ENCODE peak calls at places on chromosomes 6 and 20, in four cellular contexts. B is A549, W is psoas muscle, Q is sigmoid colon. Z is an unnamed sample.

GRCh38 chr6:107636486-107636885 is 146.6 kb downstream of the SOBP start:
- DNase-seq in B (no peak), W (no peak), Q (no peak), Z (no peak)

GRCh38 chr6:25173951-25174474 is 105.2 kb upstream of the CARMIL1 start:
- DNase-seq in B (peak; percentile 62), W (no peak), Q (no peak), Z (no peak)

GRCh38 chr6:168440520-168441433 is at the start of gene SMOC2:
- DNase-seq in B (no peak), W (peak; percentile 46), Q (no peak), Z (no peak)

GRCh38 chr6:157054531-157054979 is 268.8 kb downstream of the TMEM242 start:
- DNase-seq in B (no peak), W (no peak), Q (no peak), Z (no peak)

GRCh38 chr6:45728674-45729073 is 287.0 kb downstream of the CLIC5 start:
- DNase-seq in B (no peak), W (no peak), Q (no peak), Z (no peak)

GRCh38 chr6:151288711-151289398 is 49.1 kb downstream of the AKAP12 start:
- DNase-seq in B (no peak), W (no peak), Q (no peak), Z (no peak)

GRCh38 chr6:77620290-77620882 is 32.5 kb upstream of the MEI4 start:
- DNase-seq in B (peak; percentile 0), W (no peak), Q (no peak), Z (no peak)

GRCh38 chr20:31835977-31836852 is 9.2 kb downstream of the FOXS1 start:
- DNase-seq in B (peak; percentile 72), W (peak; percentile 90), Q (peak; percentile 83), Z (peak; percentile 93)

GRCh38 chr6:151141685-151142084 is 98.1 kb upstream of the AKAP12 start:
- DNase-seq in B (peak; percentile 5), W (no peak), Q (no peak), Z (no peak)

GRCh38 chr6:163872335-163872734 is 457.8 kb downstream of the QKI start:
- DNase-seq in B (no peak), W (no peak), Q (no peak), Z (no peak)

GRCh38 chr20:49982346-49983122 is at the start of gene SNAI1:
- DNase-seq in B (peak; percentile 88), W (peak; percentile 79), Q (peak; percentile 92), Z (peak; percentile 83)

GRCh38 chr6:72371473-72371872 is 250.4 kb upstream of the KCNQ5 start:
- DNase-seq in B (no peak), W (no peak), Q (no peak), Z (no peak)

GRCh38 chr20:56827763-56828162 is 198.7 kb downstream of the TFAP2C start:
- DNase-seq in B (no peak), W (no peak), Q (peak; percentile 70), Z (no peak)

GRCh38 chr20:25072226-25072811 is 9.6 kb downstream of the VSX1 start:
- DNase-seq in B (no peak), W (no peak), Q (no peak), Z (peak; percentile 17)

GRCh38 chr20:4924032-4924431 is 77.3 kb downstream of the SLC23A2 start:
- DNase-seq in B (no peak), W (no peak), Q (no peak), Z (no peak)

GRCh38 chr6:161486903-161487531 is 213.2 kb upstream of the AGPAT4 start:
- DNase-seq in B (peak; percentile 11), W (no peak), Q (no peak), Z (no peak)

GRCh38 chr20:62944184-62944583 is 6.2 kb downstream of the GID8 start:
- DNase-seq in B (no peak), W (no peak), Q (no peak), Z (no peak)

GRCh38 chr6:139594333-139594965 is 220.0 kb upstream of the CITED2 start:
- DNase-seq in B (no peak), W (no peak), Q (no peak), Z (no peak)

GRCh38 chr6:105882833-105883232 is 203.3 kb upstream of the PRDM1 start:
- DNase-seq in B (no peak), W (no peak), Q (no peak), Z (no peak)

GRCh38 chr20:11064946-11065345 is 391.1 kb upstream of the JAG1 start:
- DNase-seq in B (no peak), W (no peak), Q (no peak), Z (no peak)

GRCh38 chr20:17875981-17876385 is 92.6 kb downstream of the SNX5 start:
- DNase-seq in B (no peak), W (no peak), Q (peak; percentile 67), Z (no peak)

GRCh38 chr6:75077694-75078093 is 128.2 kb downstream of the COL12A1 start:
- DNase-seq in B (no peak), W (no peak), Q (no peak), Z (no peak)

GRCh38 chr20:37225146-37225545 is 36.5 kb downstream of the GHRH start:
- DNase-seq in B (no peak), W (no peak), Q (no peak), Z (no peak)

GRCh38 chr6:132683543-132683942 is 24.6 kb upstream of the TAAR1 start:
- DNase-seq in B (no peak), W (no peak), Q (no peak), Z (no peak)

GRCh38 chr6:159700970-159701369 is 7.9 kb upstream of the SOD2 start:
- DNase-seq in B (no peak), W (no peak), Q (no peak), Z (no peak)

GRCh38 chr20:58125726-58126125 is 102.7 kb downstream of the ANKRD60 start:
- DNase-seq in B (no peak), W (no peak), Q (no peak), Z (no peak)

GRCh38 chr6:111743859-111744692 is 129.2 kb downstream of the FYN start:
- DNase-seq in B (no peak), W (peak; percentile 34), Q (no peak), Z (no peak)

GRCh38 chr20:21174425-21175239 is 48.8 kb downstream of the KIZ start:
- DNase-seq in B (no peak), W (no peak), Q (no peak), Z (no peak)

GRCh38 chr20:32580970-32581838 is 3.9 kb downstream of the NOL4L start:
- DNase-seq in B (no peak), W (no peak), Q (no peak), Z (no peak)

GRCh38 chr20:61252601-61253263 is 671 bp downstream of the CDH4 start:
- DNase-seq in B (peak; percentile 22), W (no peak), Q (no peak), Z (no peak)

GRCh38 chr6:107729098-107729497 is 95.0 kb downstream of the SCML4 start:
- DNase-seq in B (no peak), W (no peak), Q (no peak), Z (no peak)

GRCh38 chr20:48075591-48076174 is 290.4 kb upstream of the SULF2 start:
- DNase-seq in B (no peak), W (no peak), Q (no peak), Z (no peak)

GRCh38 chr6:156740604-156741003 is 36.6 kb upstream of the ARID1B start:
- DNase-seq in B (no peak), W (no peak), Q (no peak), Z (no peak)

GRCh38 chr6:11769244-11769643 is 9.4 kb downstream of the ADTRP start:
- DNase-seq in B (no peak), W (no peak), Q (no peak), Z (peak; percentile 33)

GRCh38 chr6:137177611-137178010 is 4.2 kb upstream of the IL22RA2 start:
- DNase-seq in B (no peak), W (no peak), Q (no peak), Z (no peak)

GRCh38 chr20:53224851-53225250 is 252.7 kb downstream of the TSHZ2 start:
- DNase-seq in B (no peak), W (no peak), Q (no peak), Z (no peak)

GRCh38 chr20:23583526-23583925 is 15.2 kb upstream of the CST9L start:
- DNase-seq in B (no peak), W (no peak), Q (no peak), Z (no peak)

GRCh38 chr20:23586735-23587525 is 18.6 kb upstream of the CST9L start:
- DNase-seq in B (no peak), W (no peak), Q (no peak), Z (no peak)

GRCh38 chr20:23585449-23585807 is 17.1 kb upstream of the CST9L start:
- DNase-seq in B (no peak), W (no peak), Q (no peak), Z (no peak)

GRCh38 chr20:23585808-23586734 is 17.8 kb upstream of the CST9L start:
- DNase-seq in B (no peak), W (no peak), Q (no peak), Z (no peak)

GRCh38 chr20:23584434-23585199 is 16.3 kb upstream of the CST9L start:
- DNase-seq in B (no peak), W (no peak), Q (no peak), Z (no peak)
- H3K27ac ChIP-seq in B (no peak overlapping the region), W (no peak overlapping the region), Q (no peak overlapping the region), Z (no peak overlapping the region)

GRCh38 chr6:134995536-134995935 is 45.6 kb upstream of the ALDH8A1 start:
- DNase-seq in B (no peak), W (no peak), Q (no peak), Z (no peak)
- TF ChIP-seq CTCF in B (no peak), W (no peak), Q (no peak), Z (no peak)

DNA sequence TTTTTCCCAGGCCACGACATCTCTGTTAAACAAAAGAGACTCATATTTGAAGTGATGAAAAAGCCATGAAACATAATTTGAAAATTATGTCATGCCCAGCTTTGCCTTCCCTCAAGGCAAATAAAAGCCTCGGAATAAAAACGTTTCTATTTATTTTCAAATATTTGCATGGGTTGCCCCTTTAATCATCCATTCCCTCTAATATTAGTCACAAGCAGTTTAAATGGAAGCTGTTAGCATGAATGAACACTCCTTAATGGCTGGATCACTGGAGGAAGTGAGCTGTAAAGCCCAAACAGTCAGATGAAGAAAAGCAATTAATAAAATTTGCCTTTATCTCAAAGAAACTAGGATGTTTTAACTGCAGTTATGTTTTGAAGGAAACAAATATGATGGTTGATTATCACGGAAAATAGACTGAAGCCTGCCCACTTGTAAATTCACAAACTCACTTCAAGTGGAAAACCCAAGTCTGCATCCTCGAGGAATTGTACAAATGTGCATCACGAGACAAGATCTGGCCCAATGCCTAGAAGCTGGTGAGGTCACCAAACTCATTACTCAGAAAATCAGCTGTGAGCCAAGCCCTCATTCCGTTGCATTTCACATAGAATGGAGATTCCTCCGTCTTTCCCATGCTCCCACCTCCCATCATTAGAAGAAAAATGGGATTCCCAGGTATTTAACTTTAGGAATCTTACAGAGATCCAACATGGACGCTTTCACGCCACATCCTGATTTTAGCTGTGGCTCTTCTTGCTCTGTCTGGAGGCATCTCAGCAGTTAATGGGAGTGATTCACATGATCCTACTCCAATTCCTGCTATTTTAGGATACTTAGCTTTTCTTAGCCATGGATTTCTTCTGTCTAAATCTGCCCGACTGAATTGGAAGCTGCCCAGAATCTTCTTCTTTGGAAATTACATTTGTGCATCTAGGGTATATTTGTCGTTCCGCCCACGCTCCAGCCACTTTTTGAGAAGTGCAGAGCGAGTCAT is 69.0 kb upstream of the STMND1 start:
- DNase-seq in B (peak; percentile 40), W (peak; percentile 50), Q (peak; percentile 91), Z (peak; percentile 79)
- H3K4me3 ChIP-seq in B (no peak overlapping the region), W (peak overlapping the region; percentile 8), Q (peak overlapping the region; percentile 8), Z (peak overlapping the region; percentile 46)

GRCh38 chr20:45812157-45813005 is at the start of gene UBE2C:
- DNase-seq in B (peak; percentile 100), W (peak; percentile 96), Q (peak; percentile 99), Z (peak; percentile 99)
- H3K27ac ChIP-seq in B (peak within 1 kb of the TSS; percentile 93), W (peak within 1 kb of the TSS; percentile 59), Q (peak within 1 kb of the TSS; percentile 63), Z (peak within 1 kb of the TSS; percentile 24)

GRCh38 chr6:3259491-3259958 is 778 bp downstream of the PSMG4 start:
- DNase-seq in B (peak; percentile 40), W (no peak), Q (no peak), Z (no peak)
- TF ChIP-seq CTCF in B (no peak), W (no peak), Q (no peak), Z (no peak)

Z was measured in coronary artery.